ENCODE peak calls at places on chromosomes 7 and 10, in seven cellular contexts. I, Q, P, K, U, O and Y are unnamed samples.

GRCh38 chr7:113084499-113085172 is 2.0 kb downstream of the GPR85 start:
- DNase-seq in I (no peak), Q (no peak), P (no peak), K (no peak), U (no peak), O (no peak), Y (no peak)

GRCh38 chr7:140577656-140578055 is 63.0 kb downstream of the DENND2A start:
- DNase-seq in I (no peak), Q (no peak), P (no peak), K (no peak), U (no peak), O (no peak), Y (no peak)

GRCh38 chr10:61284222-61284890 is 168.8 kb downstream of the TMEM26 start:
- DNase-seq in I (no peak), Q (no peak), P (no peak), K (peak; percentile 4), U (peak; percentile 74), O (no peak), Y (no peak)

GRCh38 chr10:119391430-119392313 is 150.8 kb downstream of the RGS10 start:
- DNase-seq in I (no peak), Q (no peak), P (no peak), K (no peak), U (no peak), O (no peak), Y (no peak)

GRCh38 chr10:130901311-130902165 is 410.0 kb downstream of the TCERG1L start:
- DNase-seq in I (no peak), Q (no peak), P (no peak), K (no peak), U (no peak), O (no peak), Y (no peak)

GRCh38 chr7:77427996-77428603 is 12.0 kb upstream of the GSAP start:
- DNase-seq in I (no peak), Q (no peak), P (no peak), K (no peak), U (peak; percentile 76), O (no peak), Y (peak; percentile 18)

GRCh38 chr7:133853706-133854276 is 273.3 kb upstream of the LRGUK start:
- DNase-seq in I (peak; percentile 11), Q (peak; percentile 32), P (no peak), K (peak; percentile 21), U (peak; percentile 87), O (peak; percentile 31), Y (no peak)

GRCh38 chr10:125146791-125147604 is 13.4 kb downstream of the CTBP2 start:
- DNase-seq in I (peak; percentile 43), Q (peak; percentile 45), P (no peak), K (peak; percentile 48), U (no peak), O (peak; percentile 66), Y (no peak)

GRCh38 chr7:37901890-37902524 is 14.6 kb downstream of the SFRP4 start:
- DNase-seq in I (no peak), Q (no peak), P (no peak), K (no peak), U (no peak), O (no peak), Y (no peak)

GRCh38 chr7:76133164-76133775 is 68.4 kb upstream of the SRRM3 start:
- DNase-seq in I (no peak), Q (no peak), P (no peak), K (no peak), U (no peak), O (no peak), Y (no peak)

GRCh38 chr10:78977761-78978305 is 90.9 kb upstream of the ZMIZ1 start:
- DNase-seq in I (no peak), Q (no peak), P (no peak), K (no peak), U (peak; percentile 90), O (peak; percentile 63), Y (peak; percentile 32)

GRCh38 chr10:22598488-22598887 is 115.9 kb downstream of the PIP4K2A start:
- DNase-seq in I (no peak), Q (no peak), P (no peak), K (no peak), U (no peak), O (no peak), Y (no peak)

GRCh38 chr10:132994371-132994796 is 52.0 kb upstream of the CFAP46 start:
- DNase-seq in I (no peak), Q (no peak), P (no peak), K (no peak), U (no peak), O (no peak), Y (peak; percentile 21)

GRCh38 chr10:90968448-90969086 is 47.7 kb upstream of the ANKRD1 start:
- DNase-seq in I (no peak), Q (no peak), P (no peak), K (no peak), U (peak; percentile 89), O (no peak), Y (no peak)

GRCh38 chr7:142440219-142441073 is 182.6 kb upstream of the PRSS58 start:
- DNase-seq in I (no peak), Q (no peak), P (no peak), K (no peak), U (peak; percentile 90), O (no peak), Y (no peak)

GRCh38 chr10:91682912-91683311 is 50.0 kb upstream of the PPP1R3C start:
- DNase-seq in I (no peak), Q (no peak), P (no peak), K (no peak), U (no peak), O (no peak), Y (no peak)

GRCh38 chr7:18521236-18521589 is 25.7 kb downstream of the HDAC9 start:
- DNase-seq in I (no peak), Q (no peak), P (no peak), K (no peak), U (no peak), O (no peak), Y (no peak)

GRCh38 chr10:74292871-74293427 is 141.9 kb downstream of the ADK start:
- DNase-seq in I (no peak), Q (no peak), P (no peak), K (no peak), U (peak; percentile 43), O (no peak), Y (no peak)

GRCh38 chr7:76225379-76225778 is 23.7 kb downstream of the SRRM3 start:
- DNase-seq in I (no peak), Q (no peak), P (no peak), K (peak; percentile 74), U (no peak), O (no peak), Y (peak; percentile 32)

GRCh38 chr7:107017965-107018714 is 26.4 kb upstream of the PRKAR2B start:
- DNase-seq in I (no peak), Q (no peak), P (no peak), K (no peak), U (no peak), O (no peak), Y (no peak)

GRCh38 chr7:121328508-121329459 is at the start of gene WNT16:
- DNase-seq in I (no peak), Q (no peak), P (no peak), K (peak; percentile 38), U (no peak), O (no peak), Y (no peak)

GRCh38 chr10:81831060-81831459 is 43.9 kb upstream of the NRG3 start:
- DNase-seq in I (no peak), Q (no peak), P (no peak), K (no peak), U (no peak), O (no peak), Y (no peak)

GRCh38 chr7:99709838-99710541 is 25.0 kb downstream of the CYP3A7 start:
- DNase-seq in I (no peak), Q (no peak), P (no peak), K (no peak), U (no peak), O (peak; percentile 46), Y (no peak)

GRCh38 chr7:29194594-29195417 is at the start of gene CHN2:
- DNase-seq in I (peak; percentile 71), Q (peak; percentile 75), P (peak; percentile 16), K (peak; percentile 48), U (no peak), O (peak; percentile 82), Y (peak; percentile 62)

GRCh38 chr7:32043688-32044087 is 26.5 kb downstream of the PDE1C start:
- DNase-seq in I (no peak), Q (no peak), P (no peak), K (no peak), U (no peak), O (no peak), Y (no peak)

GRCh38 chr10:58955615-58956014 is 220.8 kb upstream of the PHYHIPL start:
- DNase-seq in I (no peak), Q (no peak), P (no peak), K (no peak), U (no peak), O (no peak), Y (no peak)

GRCh38 chr10:111076191-111076681 is 593 bp upstream of the ADRA2A start:
- DNase-seq in I (peak; percentile 55), Q (peak; percentile 61), P (no peak), K (peak; percentile 86), U (no peak), O (peak; percentile 66), Y (peak; percentile 31)

GRCh38 chr10:117936136-117936535 is 110.6 kb downstream of the RAB11FIP2 start:
- DNase-seq in I (no peak), Q (no peak), P (no peak), K (no peak), U (no peak), O (no peak), Y (peak; percentile 47)

GRCh38 chr7:38630720-38631673 is at the start of gene AMPH:
- DNase-seq in I (peak; percentile 18), Q (no peak), P (no peak), K (peak; percentile 28), U (no peak), O (peak; percentile 35), Y (peak; percentile 75)

GRCh38 chr7:20301311-20301939 is 29.3 kb upstream of the ITGB8 start:
- DNase-seq in I (no peak), Q (no peak), P (no peak), K (peak; percentile 48), U (no peak), O (no peak), Y (no peak)

GRCh38 chr10:108782411-108782810 is 1140.9 kb downstream of the XPNPEP1 start:
- DNase-seq in I (no peak), Q (no peak), P (no peak), K (no peak), U (no peak), O (no peak), Y (no peak)

GRCh38 chr10:30282226-30282625 is 66.9 kb downstream of the MTPAP start:
- DNase-seq in I (no peak), Q (no peak), P (no peak), K (no peak), U (no peak), O (no peak), Y (no peak)

GRCh38 chr10:3749597-3750351 is 35.2 kb downstream of the KLF6 start:
- DNase-seq in I (no peak), Q (no peak), P (no peak), K (peak; percentile 40), U (no peak), O (no peak), Y (peak; percentile 53)

GRCh38 chr10:123103944-123104343 is 31.8 kb upstream of the HMX3 start:
- DNase-seq in I (no peak), Q (no peak), P (no peak), K (no peak), U (no peak), O (no peak), Y (no peak)